ENCODE peak calls at places on chromosomes 16 and 17, in five cellular contexts. G is transverse colon, H is ovary, J is stomach, P is A549. T is an unnamed sample.

GRCh38 chr17:76528156-76528527 is 9.4 kb downstream of the CYGB start:
- DNase-seq in G (no peak), H (peak; percentile 63), J (no peak), P (no peak), T (no peak)

GRCh38 chr17:8109669-8110455 is 8.5 kb downstream of the ALOXE3 start:
- DNase-seq in G (peak; percentile 78), H (peak; percentile 65), J (peak; percentile 85), P (peak; percentile 75), T (no peak)

GRCh38 chr17:28147026-28147425 is 104.5 kb downstream of the NLK start:
- DNase-seq in G (no peak), H (no peak), J (no peak), P (no peak), T (no peak)

GRCh38 chr17:49363251-49363650 is 1.2 kb upstream of the ZNF652 start:
- DNase-seq in G (no peak), H (no peak), J (no peak), P (no peak), T (no peak)

GRCh38 chr17:79991924-79992656 is 43.6 kb downstream of the TBC1D16 start:
- DNase-seq in G (peak; percentile 43), H (peak; percentile 60), J (peak; percentile 50), P (peak; percentile 62), T (no peak)

GRCh38 chr16:73082608-73083007 is 34.7 kb upstream of the ZFHX3 start:
- DNase-seq in G (no peak), H (no peak), J (no peak), P (no peak), T (peak; percentile 77)

GRCh38 chr17:55710410-55710809 is 12.3 kb downstream of the TMEM100 start:
- DNase-seq in G (no peak), H (no peak), J (no peak), P (no peak), T (no peak)

GRCh38 chr16:66388350-66389139 is 22.1 kb downstream of the CDH5 start:
- DNase-seq in G (no peak), H (no peak), J (peak; percentile 10), P (no peak), T (peak; percentile 24)

GRCh38 chr17:66978514-66979061 is 14.1 kb downstream of the CACNG4 start:
- DNase-seq in G (no peak), H (no peak), J (no peak), P (no peak), T (no peak)

GRCh38 chr16:56263711-56264608 is 72.7 kb downstream of the GNAO1 start:
- DNase-seq in G (no peak), H (no peak), J (no peak), P (no peak), T (peak; percentile 60)

DNA sequence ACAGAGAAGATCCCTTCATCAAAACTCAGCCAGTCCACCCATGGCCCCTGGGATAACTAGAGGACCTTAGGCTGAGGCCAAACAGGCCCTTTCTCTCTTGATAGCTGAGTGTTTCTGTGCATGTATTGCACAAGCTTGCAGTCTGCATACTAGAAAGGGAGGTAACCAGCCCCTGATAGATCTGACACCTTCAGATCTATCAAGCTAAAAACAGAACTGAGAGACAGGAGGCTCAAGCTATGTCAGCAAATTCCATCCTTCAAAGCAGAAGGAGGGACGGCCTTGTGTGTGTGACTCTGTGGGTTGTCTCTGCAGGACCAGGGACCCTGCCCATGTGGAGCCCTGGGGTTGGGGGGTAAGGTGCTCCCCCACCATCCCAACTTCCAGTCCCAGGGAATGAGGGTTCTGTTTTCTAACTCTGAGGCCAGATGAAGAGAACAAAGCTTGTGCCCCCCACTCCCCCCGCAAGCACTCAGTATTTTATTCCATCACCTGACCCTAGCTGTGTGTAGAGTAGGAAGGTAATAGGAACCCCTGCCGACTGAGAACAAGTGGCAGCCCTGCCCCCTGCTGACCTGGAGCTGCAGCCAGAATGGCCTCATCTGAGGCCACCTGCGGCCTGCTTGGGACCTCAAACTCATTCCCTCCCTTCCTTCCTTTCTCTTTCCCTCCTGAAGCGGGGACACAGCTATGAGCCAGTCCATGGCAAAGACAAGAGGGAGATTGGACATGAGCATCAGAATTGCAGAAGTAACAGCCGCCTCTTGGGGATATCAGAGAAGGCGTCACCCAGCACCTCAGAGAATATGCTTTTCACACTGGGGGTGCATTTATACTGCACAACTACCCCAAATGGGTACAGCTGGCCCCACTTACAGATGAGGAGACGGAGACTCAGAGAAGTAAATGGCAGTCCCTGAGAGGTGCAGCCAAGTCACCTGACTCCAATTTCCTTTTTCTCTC is 63.7 kb downstream of the SMPD3 start:
- DNase-seq in G (no peak), H (no peak), J (no peak), P (no peak), T (no peak)
- TF ChIP-seq CTCF in G (no peak), H (no peak), J (no peak), P (no peak), T (no peak)

GRCh38 chr17:64533784-64534183 is 27.0 kb downstream of the CEP95 start:
- DNase-seq in G (no peak), H (no peak), J (no peak), P (no peak), T (no peak)

GRCh38 chr17:64537488-64537887 is 30.7 kb downstream of the CEP95 start:
- DNase-seq in G (no peak), H (no peak), J (no peak), P (no peak), T (no peak)

GRCh38 chr17:64534187-64534586 is 27.4 kb downstream of the CEP95 start:
- DNase-seq in G (no peak), H (no peak), J (no peak), P (peak; percentile 25), T (no peak)

GRCh38 chr17:64536913-64537312 is 30.1 kb downstream of the CEP95 start:
- DNase-seq in G (no peak), H (no peak), J (no peak), P (no peak), T (no peak)

DNA sequence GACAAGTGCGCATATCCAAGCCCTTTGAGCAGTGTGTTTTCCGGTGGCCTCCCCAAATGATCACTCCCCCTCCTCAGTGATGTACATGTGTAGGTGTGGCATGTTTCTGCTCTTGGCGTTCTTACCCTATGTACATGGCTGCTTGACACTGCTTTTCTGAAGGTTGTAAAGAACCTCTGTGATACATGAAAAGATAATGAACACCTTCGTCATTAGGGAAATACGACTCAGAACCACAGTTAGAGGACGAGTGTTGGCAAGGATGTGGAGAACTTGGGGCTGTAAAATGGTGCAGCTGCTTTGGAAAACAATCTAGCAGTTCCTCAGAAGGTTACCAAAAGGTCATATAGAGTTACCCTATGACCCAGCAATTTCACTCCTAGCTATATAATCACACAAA is 28.6 kb downstream of the CEP95 start:
- DNase-seq in G (no peak), H (no peak), J (no peak), P (no peak), T (no peak)
- TF ChIP-seq EP300 in G (no peak), H (no peak), J (no peak), P (no peak), T (no peak)

GRCh38 chr17:4533522-4534502 is 21.4 kb downstream of the MYBBP1A start:
- DNase-seq in G (peak; percentile 59), H (no peak), J (peak; percentile 76), P (no peak), T (no peak)
- TF ChIP-seq CTCF in G (no peak), H (no peak), J (no peak), P (no peak), T (no peak)

DNA sequence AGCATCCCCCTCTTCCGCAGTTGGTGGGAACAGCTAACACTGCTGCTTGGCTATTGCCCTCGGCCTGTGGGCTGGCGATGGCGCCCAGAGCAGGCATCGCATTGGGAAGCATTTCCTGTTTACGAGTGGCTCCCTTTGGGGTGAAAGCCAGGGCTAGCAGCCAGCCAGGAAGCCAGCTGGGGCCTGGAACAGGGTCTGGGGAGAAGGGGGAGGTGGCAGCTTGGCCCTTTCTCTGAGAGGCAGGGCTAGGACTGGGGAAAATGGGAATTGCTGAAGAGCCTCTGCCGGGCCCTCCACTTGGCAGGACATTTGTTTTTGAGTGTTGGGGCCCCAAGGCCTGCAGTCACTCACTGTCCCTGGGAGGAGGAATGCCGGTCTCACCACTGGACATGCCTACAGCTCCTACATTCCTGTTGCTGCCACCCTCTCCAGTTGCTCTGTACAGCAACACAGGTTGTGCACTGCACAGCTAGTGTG is 2.5 kb upstream of the MTSS2 start:
- DNase-seq in G (peak; percentile 57), H (peak; percentile 88), J (peak; percentile 57), P (no peak), T (peak; percentile 92)
- TF ChIP-seq EP300 in G (no peak), H (no peak), J (no peak), P (no peak), T (no peak)

DNA sequence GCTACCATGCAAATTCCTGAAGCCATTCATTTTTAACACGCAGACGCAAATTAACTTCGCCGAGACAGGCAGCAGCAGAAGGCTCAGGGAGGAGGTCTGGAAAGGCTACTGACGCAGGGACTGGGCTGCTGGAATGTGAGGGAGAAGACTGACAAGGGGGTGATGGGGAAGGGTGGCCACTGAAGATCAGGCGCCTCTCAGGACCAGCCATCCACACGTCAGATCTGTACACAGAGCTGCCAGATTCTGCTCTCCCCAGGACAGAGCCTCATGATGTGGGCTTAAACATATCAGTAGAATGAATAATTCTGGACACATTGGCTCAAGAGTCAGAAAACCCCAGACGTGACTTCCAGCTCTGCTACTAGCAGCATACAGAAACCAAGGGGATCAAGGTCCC is 25.6 kb upstream of the CLEC18B start:
- DNase-seq in G (no peak), H (no peak), J (no peak), P (no peak), T (no peak)
- TF ChIP-seq CTCF in G (no peak), H (no peak), J (no peak), P (no peak), T (no peak)

T was measured in sigmoid colon.